ENCODE peak calls at places on chromosomes 3 and 15, in six cellular contexts. One of them, this sample, is unnamed.

GRCh38 chr3:131526801-131527347 is 24.1 kb upstream of the MRPL3 start:
- DNase-seq in body of pancreas: peak; percentile 39
- DNase-seq in BE2C: peak; percentile 95
- DNase-seq in GM06990: peak; percentile 26
- DNase-seq in fibroblast of lung: peak; percentile 59
- DNase-seq in epithelial cell of esophagus: peak; percentile 45
- DNase-seq in this sample: no peak

GRCh38 chr3:52536369-52537164 is at the start of gene UQCC5:
- DNase-seq in body of pancreas: peak; percentile 98
- DNase-seq in BE2C: peak; percentile 95
- DNase-seq in GM06990: peak; percentile 99
- DNase-seq in fibroblast of lung: peak; percentile 98
- DNase-seq in epithelial cell of esophagus: peak; percentile 100
- DNase-seq in this sample: peak; percentile 98

GRCh38 chr15:69735126-69735525 is 282.5 kb downstream of the RPLP1 start:
- DNase-seq in body of pancreas: peak; percentile 36
- DNase-seq in BE2C: peak; percentile 61
- DNase-seq in GM06990: no peak
- DNase-seq in fibroblast of lung: peak; percentile 5
- DNase-seq in epithelial cell of esophagus: no peak
- DNase-seq in this sample: no peak

GRCh38 chr3:71129611-71130515 is 453.7 kb downstream of the FOXP1 start:
- DNase-seq in body of pancreas: no peak
- DNase-seq in BE2C: no peak
- DNase-seq in GM06990: no peak
- DNase-seq in fibroblast of lung: peak; percentile 80
- DNase-seq in epithelial cell of esophagus: no peak
- DNase-seq in this sample: no peak

GRCh38 chr15:62486041-62486440 is 321.0 kb upstream of the C2CD4B start:
- DNase-seq in body of pancreas: no peak
- DNase-seq in BE2C: no peak
- DNase-seq in GM06990: no peak
- DNase-seq in fibroblast of lung: no peak
- DNase-seq in epithelial cell of esophagus: no peak
- DNase-seq in this sample: no peak

GRCh38 chr3:37556789-37557301 is 304.8 kb upstream of the CTDSPL start:
- DNase-seq in body of pancreas: no peak
- DNase-seq in BE2C: no peak
- DNase-seq in GM06990: no peak
- DNase-seq in fibroblast of lung: no peak
- DNase-seq in epithelial cell of esophagus: no peak
- DNase-seq in this sample: no peak

GRCh38 chr15:60460931-60461330 is 18.0 kb downstream of the ICE2 start:
- DNase-seq in body of pancreas: no peak
- DNase-seq in BE2C: no peak
- DNase-seq in GM06990: no peak
- DNase-seq in fibroblast of lung: no peak
- DNase-seq in epithelial cell of esophagus: no peak
- DNase-seq in this sample: no peak

GRCh38 chr3:111782943-111783342 is 76.1 kb upstream of the PHLDB2 start:
- DNase-seq in body of pancreas: no peak
- DNase-seq in BE2C: no peak
- DNase-seq in GM06990: no peak
- DNase-seq in fibroblast of lung: no peak
- DNase-seq in epithelial cell of esophagus: no peak
- DNase-seq in this sample: no peak

GRCh38 chr3:104856743-104857142 is 510.0 kb upstream of the ALCAM start:
- DNase-seq in body of pancreas: no peak
- DNase-seq in BE2C: no peak
- DNase-seq in GM06990: no peak
- DNase-seq in fibroblast of lung: no peak
- DNase-seq in epithelial cell of esophagus: peak; percentile 19
- DNase-seq in this sample: no peak

GRCh38 chr3:10601131-10601856 is 95.9 kb upstream of the ATP2B2 start:
- DNase-seq in body of pancreas: no peak
- DNase-seq in BE2C: no peak
- DNase-seq in GM06990: no peak
- DNase-seq in fibroblast of lung: no peak
- DNase-seq in epithelial cell of esophagus: no peak
- DNase-seq in this sample: no peak

GRCh38 chr3:185069023-185069422 is 83.8 kb downstream of the C3orf70 start:
- DNase-seq in body of pancreas: no peak
- DNase-seq in BE2C: no peak
- DNase-seq in GM06990: no peak
- DNase-seq in fibroblast of lung: no peak
- DNase-seq in epithelial cell of esophagus: no peak
- DNase-seq in this sample: no peak

GRCh38 chr3:133246773-133247172 is 153.1 kb upstream of the BFSP2 start:
- DNase-seq in body of pancreas: no peak
- DNase-seq in BE2C: peak; percentile 84
- DNase-seq in GM06990: no peak
- DNase-seq in fibroblast of lung: no peak
- DNase-seq in epithelial cell of esophagus: no peak
- DNase-seq in this sample: no peak

GRCh38 chr15:23642413-23643044 is 5.1 kb downstream of the MAGEL2 start:
- DNase-seq in body of pancreas: peak; percentile 63
- DNase-seq in BE2C: peak; percentile 64
- DNase-seq in GM06990: no peak
- DNase-seq in fibroblast of lung: peak; percentile 64
- DNase-seq in epithelial cell of esophagus: peak; percentile 57
- DNase-seq in this sample: no peak

GRCh38 chr3:20747736-20748135 is 561.7 kb upstream of the SGO1 start:
- DNase-seq in body of pancreas: no peak
- DNase-seq in BE2C: no peak
- DNase-seq in GM06990: no peak
- DNase-seq in fibroblast of lung: no peak
- DNase-seq in epithelial cell of esophagus: no peak
- DNase-seq in this sample: no peak

GRCh38 chr3:131550562-131551188 is 47.9 kb upstream of the MRPL3 start:
- DNase-seq in body of pancreas: no peak
- DNase-seq in BE2C: peak; percentile 32
- DNase-seq in GM06990: no peak
- DNase-seq in fibroblast of lung: no peak
- DNase-seq in epithelial cell of esophagus: no peak
- DNase-seq in this sample: no peak

GRCh38 chr15:92098869-92099268 is 245.4 kb downstream of the SLCO3A1 start:
- DNase-seq in body of pancreas: no peak
- DNase-seq in BE2C: no peak
- DNase-seq in GM06990: no peak
- DNase-seq in fibroblast of lung: peak; percentile 39
- DNase-seq in epithelial cell of esophagus: no peak
- DNase-seq in this sample: no peak

GRCh38 chr3:17850448-17850847 is 108.0 kb upstream of the TBC1D5 start:
- DNase-seq in body of pancreas: no peak
- DNase-seq in BE2C: no peak
- DNase-seq in GM06990: no peak
- DNase-seq in fibroblast of lung: no peak
- DNase-seq in epithelial cell of esophagus: peak; percentile 33
- DNase-seq in this sample: no peak

GRCh38 chr15:78878356-78878755 is 5.7 kb downstream of the MORF4L1 start:
- DNase-seq in body of pancreas: no peak
- DNase-seq in BE2C: no peak
- DNase-seq in GM06990: no peak
- DNase-seq in fibroblast of lung: peak; percentile 36
- DNase-seq in epithelial cell of esophagus: no peak
- DNase-seq in this sample: no peak

GRCh38 chr3:110413291-110413690 is 658.3 kb upstream of the NECTIN3 start:
- DNase-seq in body of pancreas: no peak
- DNase-seq in BE2C: no peak
- DNase-seq in GM06990: no peak
- DNase-seq in fibroblast of lung: no peak
- DNase-seq in epithelial cell of esophagus: no peak
- DNase-seq in this sample: no peak

GRCh38 chr15:62163847-62164499 is 1.1 kb downstream of the C2CD4B start:
- DNase-seq in body of pancreas: peak; percentile 35
- DNase-seq in BE2C: peak; percentile 48
- DNase-seq in GM06990: peak; percentile 0
- DNase-seq in fibroblast of lung: no peak
- DNase-seq in epithelial cell of esophagus: peak; percentile 7
- DNase-seq in this sample: no peak

GRCh38 chr15:69869881-69870465 is 227.7 kb downstream of the TLE3 start:
- DNase-seq in body of pancreas: no peak
- DNase-seq in BE2C: no peak
- DNase-seq in GM06990: no peak
- DNase-seq in fibroblast of lung: peak; percentile 24
- DNase-seq in epithelial cell of esophagus: no peak
- DNase-seq in this sample: no peak

GRCh38 chr3:176839447-176839846 is 357.8 kb downstream of the TBL1XR1 start:
- DNase-seq in body of pancreas: no peak
- DNase-seq in BE2C: no peak
- DNase-seq in GM06990: no peak
- DNase-seq in fibroblast of lung: no peak
- DNase-seq in epithelial cell of esophagus: no peak
- DNase-seq in this sample: no peak

GRCh38 chr3:130934442-130935089 is 40.7 kb downstream of the ATP2C1 start:
- DNase-seq in body of pancreas: no peak
- DNase-seq in BE2C: no peak
- DNase-seq in GM06990: no peak
- DNase-seq in fibroblast of lung: peak; percentile 23
- DNase-seq in epithelial cell of esophagus: no peak
- DNase-seq in this sample: no peak

GRCh38 chr15:88905576-88905975 is 7.6 kb downstream of the MFGE8 start:
- DNase-seq in body of pancreas: no peak
- DNase-seq in BE2C: no peak
- DNase-seq in GM06990: no peak
- DNase-seq in fibroblast of lung: no peak
- DNase-seq in epithelial cell of esophagus: no peak
- DNase-seq in this sample: no peak

GRCh38 chr15:88906130-88906529 is 7.0 kb downstream of the MFGE8 start:
- DNase-seq in body of pancreas: no peak
- DNase-seq in BE2C: no peak
- DNase-seq in GM06990: no peak
- DNase-seq in fibroblast of lung: no peak
- DNase-seq in epithelial cell of esophagus: no peak
- DNase-seq in this sample: no peak

GRCh38 chr15:88908123-88908522 is 5.1 kb downstream of the MFGE8 start:
- DNase-seq in body of pancreas: no peak
- DNase-seq in BE2C: no peak
- DNase-seq in GM06990: no peak
- DNase-seq in fibroblast of lung: no peak
- DNase-seq in epithelial cell of esophagus: no peak
- DNase-seq in this sample: no peak

GRCh38 chr15:88907111-88907510 is 6.1 kb downstream of the MFGE8 start:
- DNase-seq in body of pancreas: no peak
- DNase-seq in BE2C: no peak
- DNase-seq in GM06990: no peak
- DNase-seq in fibroblast of lung: no peak
- DNase-seq in epithelial cell of esophagus: no peak
- DNase-seq in this sample: no peak

DNA sequence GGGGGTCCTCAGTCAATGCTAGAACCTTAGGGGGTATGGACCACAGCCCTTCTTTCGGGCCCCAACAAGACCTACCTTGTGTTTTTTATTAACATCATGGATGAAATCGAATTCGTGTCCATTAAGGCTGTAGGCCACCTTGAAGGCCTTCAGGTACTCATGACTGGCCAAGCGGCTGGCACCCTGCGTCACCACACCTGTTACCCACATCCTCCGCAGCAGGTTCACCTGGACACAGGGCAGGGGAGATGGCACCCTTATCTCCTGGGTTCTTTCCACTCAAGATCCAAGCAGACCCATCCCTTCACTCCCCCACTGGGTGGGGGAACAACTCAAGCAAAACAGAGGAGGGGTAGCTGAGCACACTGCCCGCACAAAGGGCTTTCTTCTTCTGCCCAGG is 6.6 kb downstream of the MFGE8 start:
- DNase-seq in body of pancreas: no peak
- DNase-seq in BE2C: no peak
- DNase-seq in GM06990: no peak
- DNase-seq in fibroblast of lung: no peak
- DNase-seq in epithelial cell of esophagus: no peak
- DNase-seq in this sample: no peak
- TF ChIP-seq CTCF in body of pancreas: no peak
- TF ChIP-seq CTCF in BE2C: no peak
- TF ChIP-seq CTCF in GM06990: no peak
- TF ChIP-seq CTCF in fibroblast of lung: no peak
- TF ChIP-seq CTCF in epithelial cell of esophagus: no peak
- TF ChIP-seq CTCF in this sample: no peak

GRCh38 chr3:14288833-14289451 is 110.3 kb downstream of the LSM3 start:
- DNase-seq in body of pancreas: no peak
- DNase-seq in BE2C: no peak
- DNase-seq in GM06990: no peak
- DNase-seq in fibroblast of lung: no peak
- DNase-seq in epithelial cell of esophagus: no peak
- DNase-seq in this sample: no peak
- TF ChIP-seq CTCF in body of pancreas: no peak
- TF ChIP-seq CTCF in BE2C: no peak
- TF ChIP-seq CTCF in GM06990: no peak
- TF ChIP-seq CTCF in fibroblast of lung: no peak
- TF ChIP-seq CTCF in epithelial cell of esophagus: no peak
- TF ChIP-seq CTCF in this sample: no peak

GRCh38 chr15:80563372-80563997 is 131.6 kb upstream of the ABHD17C start:
- DNase-seq in body of pancreas: no peak
- DNase-seq in BE2C: no peak
- DNase-seq in GM06990: no peak
- DNase-seq in fibroblast of lung: no peak
- DNase-seq in epithelial cell of esophagus: no peak
- DNase-seq in this sample: no peak

GRCh38 chr15:80562033-80562432 is 133.1 kb upstream of the ABHD17C start:
- DNase-seq in body of pancreas: no peak
- DNase-seq in BE2C: no peak
- DNase-seq in GM06990: no peak
- DNase-seq in fibroblast of lung: no peak
- DNase-seq in epithelial cell of esophagus: no peak
- DNase-seq in this sample: no peak

GRCh38 chr15:80561500-80561899 is 133.6 kb upstream of the ABHD17C start:
- DNase-seq in body of pancreas: no peak
- DNase-seq in BE2C: no peak
- DNase-seq in GM06990: no peak
- DNase-seq in fibroblast of lung: no peak
- DNase-seq in epithelial cell of esophagus: no peak
- DNase-seq in this sample: peak; percentile 1

GRCh38 chr15:80564056-80564455 is 131.1 kb upstream of the ABHD17C start:
- DNase-seq in body of pancreas: no peak
- DNase-seq in BE2C: no peak
- DNase-seq in GM06990: no peak
- DNase-seq in fibroblast of lung: no peak
- DNase-seq in epithelial cell of esophagus: no peak
- DNase-seq in this sample: no peak

DNA sequence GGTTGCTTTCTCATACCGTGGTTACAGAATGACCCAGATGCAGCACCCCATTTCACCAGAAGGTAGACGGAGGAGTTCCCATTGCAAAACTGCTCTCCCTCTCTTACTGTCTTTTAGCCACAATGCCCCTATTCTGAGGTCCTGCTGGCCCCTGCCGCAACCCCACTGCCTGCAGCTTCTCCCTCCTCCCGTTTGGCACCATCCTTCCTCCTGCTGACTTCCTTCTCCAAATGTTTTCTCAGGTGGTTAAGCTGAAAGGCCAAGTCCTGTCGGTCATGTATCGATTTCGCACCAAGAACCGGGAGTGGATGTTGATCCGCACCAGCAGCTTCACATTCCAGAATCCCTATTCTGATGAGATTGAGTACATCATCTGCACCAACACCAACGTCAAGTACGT is 132.3 kb upstream of the ABHD17C start:
- DNase-seq in body of pancreas: no peak
- DNase-seq in BE2C: no peak
- DNase-seq in GM06990: no peak
- DNase-seq in fibroblast of lung: no peak
- DNase-seq in epithelial cell of esophagus: no peak
- DNase-seq in this sample: no peak
- TF ChIP-seq CTCF in body of pancreas: no peak
- TF ChIP-seq CTCF in BE2C: no peak
- TF ChIP-seq CTCF in GM06990: no peak
- TF ChIP-seq CTCF in fibroblast of lung: no peak
- TF ChIP-seq CTCF in epithelial cell of esophagus: no peak
- TF ChIP-seq CTCF in this sample: no peak

GRCh38 chr15:29734917-29735572 is 87.2 kb downstream of the TJP1 start:
- DNase-seq in body of pancreas: no peak
- DNase-seq in BE2C: no peak
- DNase-seq in GM06990: no peak
- DNase-seq in fibroblast of lung: no peak
- DNase-seq in epithelial cell of esophagus: peak; percentile 62
- DNase-seq in this sample: no peak
- TF ChIP-seq CTCF in body of pancreas: no peak
- TF ChIP-seq CTCF in BE2C: no peak
- TF ChIP-seq CTCF in GM06990: no peak
- TF ChIP-seq CTCF in fibroblast of lung: no peak
- TF ChIP-seq CTCF in epithelial cell of esophagus: no peak
- TF ChIP-seq CTCF in this sample: no peak